ENCODE peak calls at places on chromosomes 3 and 15, in six cellular contexts. I, O, P, Z, R and J are unnamed samples.

GRCh38 chr3:149489060-149489690 is 14.7 kb downstream of the TM4SF4 start:
- DNase-seq in I (no peak), Z (no peak), O (no peak), R (no peak), P (no peak), J (no peak)

GRCh38 chr3:146117406-146118285 is 43.3 kb downstream of the PLOD2 start:
- DNase-seq in Z (peak), R (peak), I (no peak), O (no peak), P (no peak), J (peak)

GRCh38 chr15:68318008-68318835 is 40.7 kb downstream of the FEM1B start:
- DNase-seq in R (no peak), O (no peak), P (no peak), I (peak), Z (no peak), J (no peak)

GRCh38 chr3:52891164-52891563 is 6.2 kb downstream of the STIMATE start:
- DNase-seq in I (no peak), R (no peak), Z (no peak), P (peak), O (no peak), J (no peak)

GRCh38 chr3:4791358-4791757 is 187.9 kb upstream of the BHLHE40 start:
- DNase-seq in P (no peak), R (no peak), Z (no peak), O (no peak), I (no peak), J (no peak)

GRCh38 chr3:63877737-63878393 is 14.2 kb downstream of the ATXN7 start:
- DNase-seq in Z (peak), O (no peak), P (no peak), I (no peak), R (no peak), J (no peak)

GRCh38 chr3:170907519-170908234 is 760 bp downstream of the EIF5A2 start:
- DNase-seq in I (no peak), R (peak), O (no peak), Z (no peak), P (peak), J (peak)

GRCh38 chr15:38559908-38560307 is 4.7 kb downstream of the RASGRP1 start:
- DNase-seq in R (no peak), Z (no peak), O (no peak), I (peak), P (no peak), J (no peak)

GRCh38 chr15:41888662-41889253 is 5.1 kb downstream of the SPTBN5 start:
- DNase-seq in R (no peak), Z (no peak), P (no peak), O (no peak), I (no peak), J (no peak)

GRCh38 chr15:68586274-68586961 is 7.6 kb downstream of the CORO2B start:
- DNase-seq in I (no peak), O (no peak), Z (peak), R (peak), P (no peak), J (no peak)

GRCh38 chr3:194042947-194043346 is 93.0 kb upstream of the HES1 start:
- DNase-seq in I (no peak), R (peak), O (no peak), P (no peak), Z (peak), J (no peak)

GRCh38 chr3:146164951-146165350 is 4.0 kb upstream of the PLOD2 start:
- DNase-seq in I (no peak), O (no peak), R (no peak), P (no peak), Z (no peak), J (no peak)

GRCh38 chr3:60758169-60758568 is 493.1 kb downstream of the FHIT start:
- DNase-seq in Z (no peak), P (no peak), I (no peak), O (no peak), R (no peak), J (no peak)

GRCh38 chr3:150761831-150762661 is 923 bp downstream of the SIAH2 start:
- DNase-seq in I (peak), P (no peak), Z (no peak), O (peak), R (peak), J (peak)

GRCh38 chr15:60074181-60074885 is 70.2 kb downstream of the FOXB1 start:
- DNase-seq in P (no peak), Z (no peak), O (no peak), I (no peak), R (peak), J (no peak)

GRCh38 chr3:159669024-159669476 is 319.6 kb upstream of the IL12A start:
- DNase-seq in R (peak), Z (peak), I (no peak), O (no peak), P (no peak), J (peak)

GRCh38 chr3:128432898-128433629 is 33.6 kb downstream of the DNAJB8 start:
- DNase-seq in Z (no peak), R (no peak), I (no peak), O (no peak), P (no peak), J (no peak)

GRCh38 chr3:13844286-13844685 is 35.6 kb downstream of the WNT7A start:
- DNase-seq in O (no peak), R (no peak), P (no peak), I (no peak), Z (no peak), J (no peak)

GRCh38 chr3:46711770-46712169 is 5.9 kb downstream of the PRSS50 start:
- DNase-seq in I (peak), O (no peak), Z (no peak), R (no peak), P (no peak), J (no peak)

GRCh38 chr3:184884359-184885017 is 72.5 kb downstream of the VPS8 start:
- DNase-seq in I (no peak), O (no peak), R (no peak), Z (no peak), P (no peak), J (no peak)

GRCh38 chr15:31276596-31277298 is 49.9 kb upstream of the KLF13 start:
- DNase-seq in P (no peak), I (no peak), O (no peak), Z (no peak), R (no peak), J (no peak)

GRCh38 chr15:74431645-74432044 is 2.1 kb downstream of the SEMA7A start:
- DNase-seq in P (peak), R (no peak), Z (no peak), I (no peak), O (no peak), J (no peak)

GRCh38 chr3:43257850-43258249 is 28.5 kb upstream of the SNRK start:
- DNase-seq in Z (no peak), I (no peak), R (no peak), O (no peak), P (no peak), J (no peak)

GRCh38 chr3:14203521-14204079 is 25.0 kb downstream of the LSM3 start:
- DNase-seq in P (no peak), Z (peak), R (peak), O (peak), I (no peak), J (peak)

GRCh38 chr3:159824341-159824740 is 164.3 kb upstream of the IL12A start:
- DNase-seq in R (peak), I (no peak), O (no peak), P (no peak), Z (peak), J (peak)

GRCh38 chr15:93981706-93982105 is 249.7 kb upstream of the MCTP2 start:
- DNase-seq in R (no peak), Z (no peak), I (no peak), P (no peak), O (no peak), J (no peak)

GRCh38 chr15:88586401-88587162 is 34.6 kb upstream of the AEN start:
- DNase-seq in O (no peak), I (no peak), R (peak), Z (no peak), P (no peak), J (no peak)

GRCh38 chr3:23952646-23953045 is 7.6 kb downstream of the NR1D2 start:
- DNase-seq in P (no peak), O (no peak), R (peak), Z (no peak), I (no peak), J (no peak)

GRCh38 chr3:108064293-108064887 is 26.4 kb downstream of the CD47 start:
- DNase-seq in P (no peak), R (no peak), I (no peak), Z (no peak), O (no peak), J (no peak)

GRCh38 chr3:159200176-159200575 is 398.3 kb downstream of the MFSD1 start:
- DNase-seq in R (peak), Z (peak), P (no peak), O (no peak), I (no peak), J (peak)

GRCh38 chr3:49148159-49148558 is 15.3 kb upstream of the LAMB2 start:
- DNase-seq in O (no peak), Z (no peak), I (no peak), R (no peak), P (no peak), J (no peak)

GRCh38 chr15:42094512-42094963 is at the start of gene PLA2G4D:
- DNase-seq in I (no peak), Z (no peak), O (peak), R (no peak), P (no peak), J (no peak)

GRCh38 chr15:25543156-25543555 is 104.3 kb upstream of the UBE3A start:
- DNase-seq in Z (no peak), R (peak), P (no peak), O (peak), I (no peak), J (peak)

GRCh38 chr3:56467108-56467507 is 1.2 kb downstream of the ERC2 start:
- DNase-seq in O (no peak), R (peak), Z (peak), I (no peak), P (no peak), J (peak)

GRCh38 chr15:58423205-58423604 is 8.6 kb upstream of the LIPC start:
- DNase-seq in O (no peak), Z (no peak), R (no peak), I (no peak), P (no peak), J (no peak)

GRCh38 chr3:111936967-111937366 is 41.9 kb upstream of the ABHD10 start:
- DNase-seq in P (no peak), I (no peak), O (no peak), Z (no peak), R (peak), J (no peak)